ENCODE peak calls at places on chromosome X, in six cellular contexts. One of them, this sample, is unnamed.

GRCh38 chrX:153778684-153779101 is 2.1 kb upstream of the SRPK3 start:
- DNase-seq in stimulated activated CD4-positive, alpha-beta T cell treated with anti-CD3 and anti-CD28 coated beads, Interleukin-15, amount 100 ng/mL, for 1 hour: no peak
- DNase-seq in activated B cell treated with CpG ODN at 0.5 μM for 24 hours: no peak
- DNase-seq in amygdala: no peak
- DNase-seq in RPMI7951: no peak
- DNase-seq in GM23248: no peak
- DNase-seq in this sample: no peak

GRCh38 chrX:46573896-46574336 is 351 bp downstream of the CHST7 start:
- DNase-seq in GM23248: peak
- DNase-seq in activated B cell treated with CpG ODN at 0.5 μM for 24 hours: peak
- DNase-seq in stimulated activated CD4-positive, alpha-beta T cell treated with anti-CD3 and anti-CD28 coated beads, Interleukin-15, amount 100 ng/mL, for 1 hour: peak
- DNase-seq in amygdala: peak
- DNase-seq in RPMI7951: peak
- DNase-seq in this sample: no peak

GRCh38 chrX:16484338-16484737 is 165.6 kb upstream of the S100G start:
- DNase-seq in activated B cell treated with CpG ODN at 0.5 μM for 24 hours: no peak
- DNase-seq in amygdala: no peak
- DNase-seq in GM23248: peak
- DNase-seq in stimulated activated CD4-positive, alpha-beta T cell treated with anti-CD3 and anti-CD28 coated beads, Interleukin-15, amount 100 ng/mL, for 1 hour: no peak
- DNase-seq in RPMI7951: peak
- DNase-seq in this sample: no peak

GRCh38 chrX:56995271-56995994 is at the start of gene SPIN3:
- DNase-seq in activated B cell treated with CpG ODN at 0.5 μM for 24 hours: peak
- DNase-seq in amygdala: peak
- DNase-seq in RPMI7951: peak
- DNase-seq in GM23248: peak
- DNase-seq in stimulated activated CD4-positive, alpha-beta T cell treated with anti-CD3 and anti-CD28 coated beads, Interleukin-15, amount 100 ng/mL, for 1 hour: peak
- DNase-seq in this sample: peak

GRCh38 chrX:41110801-41111625 is 25.8 kb downstream of the USP9X start:
- DNase-seq in GM23248: no peak
- DNase-seq in activated B cell treated with CpG ODN at 0.5 μM for 24 hours: no peak
- DNase-seq in stimulated activated CD4-positive, alpha-beta T cell treated with anti-CD3 and anti-CD28 coated beads, Interleukin-15, amount 100 ng/mL, for 1 hour: no peak
- DNase-seq in RPMI7951: peak
- DNase-seq in amygdala: no peak
- DNase-seq in this sample: no peak

GRCh38 chrX:122982521-122982920 is 201.6 kb upstream of the GRIA3 start:
- DNase-seq in RPMI7951: no peak
- DNase-seq in stimulated activated CD4-positive, alpha-beta T cell treated with anti-CD3 and anti-CD28 coated beads, Interleukin-15, amount 100 ng/mL, for 1 hour: no peak
- DNase-seq in activated B cell treated with CpG ODN at 0.5 μM for 24 hours: no peak
- DNase-seq in GM23248: no peak
- DNase-seq in amygdala: no peak
- DNase-seq in this sample: no peak

GRCh38 chrX:63743596-63743995 is 41.4 kb downstream of the ARHGEF9 start:
- DNase-seq in stimulated activated CD4-positive, alpha-beta T cell treated with anti-CD3 and anti-CD28 coated beads, Interleukin-15, amount 100 ng/mL, for 1 hour: no peak
- DNase-seq in amygdala: no peak
- DNase-seq in GM23248: no peak
- DNase-seq in RPMI7951: no peak
- DNase-seq in activated B cell treated with CpG ODN at 0.5 μM for 24 hours: no peak
- DNase-seq in this sample: no peak

GRCh38 chrX:85851418-85851817 is 195.9 kb downstream of the CHM start:
- DNase-seq in activated B cell treated with CpG ODN at 0.5 μM for 24 hours: no peak
- DNase-seq in RPMI7951: no peak
- DNase-seq in amygdala: no peak
- DNase-seq in GM23248: peak
- DNase-seq in stimulated activated CD4-positive, alpha-beta T cell treated with anti-CD3 and anti-CD28 coated beads, Interleukin-15, amount 100 ng/mL, for 1 hour: no peak
- DNase-seq in this sample: no peak

GRCh38 chrX:18707442-18708049 is at the start of gene PPEF1:
- DNase-seq in GM23248: no peak
- DNase-seq in activated B cell treated with CpG ODN at 0.5 μM for 24 hours: no peak
- DNase-seq in amygdala: no peak
- DNase-seq in stimulated activated CD4-positive, alpha-beta T cell treated with anti-CD3 and anti-CD28 coated beads, Interleukin-15, amount 100 ng/mL, for 1 hour: no peak
- DNase-seq in RPMI7951: no peak
- DNase-seq in this sample: no peak

GRCh38 chrX:76279007-76279406 is 106.1 kb downstream of the PBDC1 start:
- DNase-seq in RPMI7951: peak
- DNase-seq in stimulated activated CD4-positive, alpha-beta T cell treated with anti-CD3 and anti-CD28 coated beads, Interleukin-15, amount 100 ng/mL, for 1 hour: peak
- DNase-seq in GM23248: peak
- DNase-seq in activated B cell treated with CpG ODN at 0.5 μM for 24 hours: no peak
- DNase-seq in amygdala: no peak
- DNase-seq in this sample: no peak

GRCh38 chrX:135973025-135973547 is 702 bp downstream of the MMGT1 start:
- DNase-seq in RPMI7951: peak
- DNase-seq in amygdala: peak
- DNase-seq in activated B cell treated with CpG ODN at 0.5 μM for 24 hours: no peak
- DNase-seq in stimulated activated CD4-positive, alpha-beta T cell treated with anti-CD3 and anti-CD28 coated beads, Interleukin-15, amount 100 ng/mL, for 1 hour: no peak
- DNase-seq in GM23248: peak
- DNase-seq in this sample: no peak

GRCh38 chrX:41189156-41189555 is 103.9 kb downstream of the USP9X start:
- DNase-seq in GM23248: no peak
- DNase-seq in activated B cell treated with CpG ODN at 0.5 μM for 24 hours: no peak
- DNase-seq in amygdala: no peak
- DNase-seq in stimulated activated CD4-positive, alpha-beta T cell treated with anti-CD3 and anti-CD28 coated beads, Interleukin-15, amount 100 ng/mL, for 1 hour: no peak
- DNase-seq in RPMI7951: no peak
- DNase-seq in this sample: no peak

GRCh38 chrX:1009771-1010170 is 202.7 kb downstream of the CRLF2 start:
- DNase-seq in activated B cell treated with CpG ODN at 0.5 μM for 24 hours: no peak
- DNase-seq in RPMI7951: no peak
- DNase-seq in stimulated activated CD4-positive, alpha-beta T cell treated with anti-CD3 and anti-CD28 coated beads, Interleukin-15, amount 100 ng/mL, for 1 hour: no peak
- DNase-seq in amygdala: no peak
- DNase-seq in GM23248: no peak
- DNase-seq in this sample: no peak

GRCh38 chrX:8849462-8849861 is 48.3 kb upstream of the FAM9A start:
- DNase-seq in amygdala: no peak
- DNase-seq in RPMI7951: no peak
- DNase-seq in activated B cell treated with CpG ODN at 0.5 μM for 24 hours: no peak
- DNase-seq in stimulated activated CD4-positive, alpha-beta T cell treated with anti-CD3 and anti-CD28 coated beads, Interleukin-15, amount 100 ng/mL, for 1 hour: no peak
- DNase-seq in GM23248: no peak
- DNase-seq in this sample: no peak

GRCh38 chrX:124217289-124218251 is 114.9 kb upstream of the TEX13D start:
- DNase-seq in RPMI7951: peak
- DNase-seq in activated B cell treated with CpG ODN at 0.5 μM for 24 hours: no peak
- DNase-seq in GM23248: peak
- DNase-seq in amygdala: peak
- DNase-seq in stimulated activated CD4-positive, alpha-beta T cell treated with anti-CD3 and anti-CD28 coated beads, Interleukin-15, amount 100 ng/mL, for 1 hour: peak
- DNase-seq in this sample: no peak

GRCh38 chrX:151981129-151981528 is 6.7 kb upstream of the GABRE start:
- DNase-seq in RPMI7951: peak
- DNase-seq in activated B cell treated with CpG ODN at 0.5 μM for 24 hours: no peak
- DNase-seq in stimulated activated CD4-positive, alpha-beta T cell treated with anti-CD3 and anti-CD28 coated beads, Interleukin-15, amount 100 ng/mL, for 1 hour: no peak
- DNase-seq in GM23248: peak
- DNase-seq in amygdala: no peak
- DNase-seq in this sample: no peak

GRCh38 chrX:70219938-70220764 is 14.3 kb upstream of the AWAT1 start:
- DNase-seq in stimulated activated CD4-positive, alpha-beta T cell treated with anti-CD3 and anti-CD28 coated beads, Interleukin-15, amount 100 ng/mL, for 1 hour: no peak
- DNase-seq in activated B cell treated with CpG ODN at 0.5 μM for 24 hours: no peak
- DNase-seq in amygdala: no peak
- DNase-seq in GM23248: peak
- DNase-seq in RPMI7951: peak
- DNase-seq in this sample: no peak

GRCh38 chrX:43467608-43468234 is 188.4 kb upstream of the MAOA start:
- DNase-seq in RPMI7951: no peak
- DNase-seq in amygdala: no peak
- DNase-seq in activated B cell treated with CpG ODN at 0.5 μM for 24 hours: no peak
- DNase-seq in stimulated activated CD4-positive, alpha-beta T cell treated with anti-CD3 and anti-CD28 coated beads, Interleukin-15, amount 100 ng/mL, for 1 hour: no peak
- DNase-seq in GM23248: no peak
- DNase-seq in this sample: no peak

GRCh38 chrX:13906103-13906502 is 89.2 kb upstream of the GPM6B start:
- DNase-seq in activated B cell treated with CpG ODN at 0.5 μM for 24 hours: no peak
- DNase-seq in GM23248: no peak
- DNase-seq in RPMI7951: peak
- DNase-seq in amygdala: no peak
- DNase-seq in stimulated activated CD4-positive, alpha-beta T cell treated with anti-CD3 and anti-CD28 coated beads, Interleukin-15, amount 100 ng/mL, for 1 hour: no peak
- DNase-seq in this sample: no peak

GRCh38 chrX:15600071-15600470 is 689 bp downstream of the ACE2 start:
- DNase-seq in GM23248: no peak
- DNase-seq in activated B cell treated with CpG ODN at 0.5 μM for 24 hours: no peak
- DNase-seq in amygdala: no peak
- DNase-seq in stimulated activated CD4-positive, alpha-beta T cell treated with anti-CD3 and anti-CD28 coated beads, Interleukin-15, amount 100 ng/mL, for 1 hour: no peak
- DNase-seq in RPMI7951: no peak
- DNase-seq in this sample: no peak

GRCh38 chrX:23784487-23785301 is 1.7 kb downstream of the SAT1 start:
- DNase-seq in GM23248: peak
- DNase-seq in activated B cell treated with CpG ODN at 0.5 μM for 24 hours: no peak
- DNase-seq in amygdala: no peak
- DNase-seq in stimulated activated CD4-positive, alpha-beta T cell treated with anti-CD3 and anti-CD28 coated beads, Interleukin-15, amount 100 ng/mL, for 1 hour: no peak
- DNase-seq in RPMI7951: peak
- DNase-seq in this sample: no peak

GRCh38 chrX:128035318-128035717 is 16.9 kb downstream of the ACTRT1 start:
- DNase-seq in amygdala: no peak
- DNase-seq in GM23248: no peak
- DNase-seq in activated B cell treated with CpG ODN at 0.5 μM for 24 hours: no peak
- DNase-seq in stimulated activated CD4-positive, alpha-beta T cell treated with anti-CD3 and anti-CD28 coated beads, Interleukin-15, amount 100 ng/mL, for 1 hour: no peak
- DNase-seq in RPMI7951: no peak
- DNase-seq in this sample: no peak

This sample was measured in dorsolateral prefrontal cortex.